ENCODE peak calls at places on chromosomes 4 and X, in five cellular contexts. One of them, this sample, is unnamed.
A peak's percentile ranks its signal among the peaks of the same experiment; 100 is the strongest.

GRCh38 chrX:49919617-49920016 is 2.8 kb upstream of the CLCN5 start:
- DNase-seq in A549: peak; percentile 8
- DNase-seq in HepG2: peak; percentile 9
- DNase-seq in GM12878: no peak
- DNase-seq in GM23338: peak; percentile 56
- DNase-seq in this sample: peak; percentile 55

GRCh38 chr4:173130671-173131070 is 37.9 kb upstream of the GALNT7 start:
- DNase-seq in GM12878: no peak
- DNase-seq in HepG2: no peak
- DNase-seq in A549: no peak
- DNase-seq in GM23338: no peak
- DNase-seq in this sample: no peak

GRCh38 chr4:80196259-80197131 is 808 bp upstream of the PRDM8 start:
- DNase-seq in HepG2: no peak
- DNase-seq in A549: no peak
- DNase-seq in GM23338: peak; percentile 86
- DNase-seq in GM12878: no peak
- DNase-seq in this sample: no peak

GRCh38 chr4:161554372-161554990 is 609.3 kb downstream of the FSTL5 start:
- DNase-seq in GM23338: no peak
- DNase-seq in HepG2: no peak
- DNase-seq in A549: no peak
- DNase-seq in GM12878: no peak
- DNase-seq in this sample: no peak

GRCh38 chrX:1448793-1449580 is 3.7 kb downstream of the ASMTL start:
- DNase-seq in GM23338: no peak
- DNase-seq in GM12878: no peak
- DNase-seq in HepG2: no peak
- DNase-seq in A549: no peak
- DNase-seq in this sample: no peak

GRCh38 chr4:8685831-8686230 is 93.3 kb downstream of the CPZ start:
- DNase-seq in GM23338: no peak
- DNase-seq in HepG2: no peak
- DNase-seq in GM12878: no peak
- DNase-seq in A549: no peak
- DNase-seq in this sample: no peak

GRCh38 chrX:80747832-80748231 is 61.8 kb downstream of the BRWD3 start:
- DNase-seq in GM23338: no peak
- DNase-seq in A549: no peak
- DNase-seq in GM12878: no peak
- DNase-seq in HepG2: no peak
- DNase-seq in this sample: no peak

GRCh38 chrX:108541286-108541685 is 101.6 kb downstream of the COL4A5 start:
- DNase-seq in A549: no peak
- DNase-seq in GM23338: peak; percentile 17
- DNase-seq in HepG2: no peak
- DNase-seq in GM12878: no peak
- DNase-seq in this sample: no peak

GRCh38 chrX:116872931-116873330 is 410.2 kb upstream of the CT83 start:
- DNase-seq in GM12878: no peak
- DNase-seq in HepG2: no peak
- DNase-seq in A549: no peak
- DNase-seq in GM23338: no peak
- DNase-seq in this sample: no peak

GRCh38 chr4:30716158-30716557 is 4.0 kb upstream of the PCDH7 start:
- DNase-seq in GM23338: peak; percentile 69
- DNase-seq in HepG2: peak; percentile 2
- DNase-seq in GM12878: no peak
- DNase-seq in A549: peak; percentile 6
- DNase-seq in this sample: no peak

GRCh38 chr4:74376888-74377483 is 12.0 kb downstream of the EREG start:
- DNase-seq in A549: peak; percentile 41
- DNase-seq in GM12878: no peak
- DNase-seq in GM23338: peak; percentile 63
- DNase-seq in HepG2: peak; percentile 45
- DNase-seq in this sample: peak; percentile 72

GRCh38 chr4:169439244-169439643 is 168.5 kb upstream of the SH3RF1 start:
- DNase-seq in GM12878: no peak
- DNase-seq in A549: no peak
- DNase-seq in HepG2: no peak
- DNase-seq in GM23338: no peak
- DNase-seq in this sample: no peak

GRCh38 chr4:55125087-55125721 is at the start of gene KDR:
- DNase-seq in HepG2: no peak
- DNase-seq in A549: no peak
- DNase-seq in GM12878: no peak
- DNase-seq in GM23338: peak; percentile 90
- DNase-seq in this sample: peak; percentile 5

GRCh38 chr4:93764647-93765246 is 63.8 kb upstream of the ATOH1 start:
- DNase-seq in A549: peak; percentile 15
- DNase-seq in GM23338: peak; percentile 66
- DNase-seq in GM12878: no peak
- DNase-seq in HepG2: peak; percentile 18
- DNase-seq in this sample: peak; percentile 47

GRCh38 chr4:106766519-106766918 is 269.6 kb downstream of the DKK2 start:
- DNase-seq in A549: no peak
- DNase-seq in HepG2: no peak
- DNase-seq in GM12878: no peak
- DNase-seq in GM23338: no peak
- DNase-seq in this sample: no peak

GRCh38 chr4:152032722-152033131 is 271.9 kb upstream of the GATB start:
- DNase-seq in GM23338: no peak
- DNase-seq in HepG2: no peak
- DNase-seq in A549: no peak
- DNase-seq in GM12878: no peak
- DNase-seq in this sample: no peak
- TF ChIP-seq REST in GM23338: no peak
- TF ChIP-seq REST in HepG2: no peak
- TF ChIP-seq REST in A549: no peak
- TF ChIP-seq REST in GM12878: no peak
- TF ChIP-seq REST in this sample: no peak

GRCh38 chr4:118981171-118981838 is 92.7 kb downstream of the SYNPO2 start:
- DNase-seq in A549: no peak
- DNase-seq in GM12878: no peak
- DNase-seq in GM23338: peak; percentile 14
- DNase-seq in HepG2: no peak
- DNase-seq in this sample: no peak
- TF ChIP-seq REST in A549: no peak
- TF ChIP-seq REST in GM12878: no peak
- TF ChIP-seq REST in GM23338: no peak
- TF ChIP-seq REST in HepG2: no peak
- TF ChIP-seq REST in this sample: no peak

GRCh38 chr4:10017037-10017893 is 4.0 kb downstream of the SLC2A9 start:
- DNase-seq in A549: no peak
- DNase-seq in GM12878: no peak
- DNase-seq in HepG2: peak; percentile 98
- DNase-seq in GM23338: no peak
- DNase-seq in this sample: no peak
- TF ChIP-seq REST in A549: no peak
- TF ChIP-seq REST in GM12878: no peak
- TF ChIP-seq REST in HepG2: no peak
- TF ChIP-seq REST in GM23338: no peak
- TF ChIP-seq REST in this sample: no peak

DNA sequence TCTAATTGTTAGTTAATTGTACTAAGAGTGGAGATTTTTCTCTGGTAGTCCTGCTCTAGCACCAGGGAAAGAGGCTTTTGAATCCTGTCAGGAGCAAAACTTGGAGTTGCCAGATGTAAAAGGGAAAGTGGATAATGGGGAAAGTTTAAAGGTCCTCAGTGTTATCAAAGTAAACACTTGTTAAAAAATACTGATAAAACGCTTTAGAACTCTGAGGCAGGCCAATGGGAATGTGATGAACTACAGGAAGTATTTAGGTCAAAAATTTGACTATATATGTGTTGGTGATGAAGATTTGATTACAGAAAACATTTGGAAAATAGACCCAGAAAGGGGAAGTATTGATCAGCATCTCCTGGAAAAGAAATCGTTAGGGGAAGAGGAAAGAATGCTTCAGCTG is 32.8 kb downstream of the SERPINA7 start:
- DNase-seq in GM23338: no peak
- DNase-seq in GM12878: no peak
- DNase-seq in A549: no peak
- DNase-seq in HepG2: peak; percentile 58
- DNase-seq in this sample: no peak
- TF ChIP-seq REST in GM23338: no peak
- TF ChIP-seq REST in GM12878: no peak
- TF ChIP-seq REST in A549: no peak
- TF ChIP-seq REST in HepG2: no peak
- TF ChIP-seq REST in this sample: no peak

GRCh38 chr4:2607822-2608221 is 71.4 kb downstream of the FAM193A start:
- DNase-seq in A549: no peak
- DNase-seq in GM23338: no peak
- DNase-seq in GM12878: no peak
- DNase-seq in HepG2: no peak
- DNase-seq in this sample: no peak

GRCh38 chr4:2600878-2601277 is 64.4 kb downstream of the FAM193A start:
- DNase-seq in GM23338: no peak
- DNase-seq in HepG2: no peak
- DNase-seq in GM12878: no peak
- DNase-seq in A549: no peak
- DNase-seq in this sample: no peak

GRCh38 chr4:2598661-2599654 is 62.5 kb downstream of the FAM193A start:
- DNase-seq in HepG2: no peak
- DNase-seq in A549: no peak
- DNase-seq in GM12878: peak; percentile 66
- DNase-seq in GM23338: peak; percentile 44
- DNase-seq in this sample: no peak

GRCh38 chr4:2607107-2607506 is 70.7 kb downstream of the FAM193A start:
- DNase-seq in GM23338: no peak
- DNase-seq in HepG2: no peak
- DNase-seq in A549: no peak
- DNase-seq in GM12878: no peak
- DNase-seq in this sample: no peak

GRCh38 chr4:2604614-2605013 is 68.2 kb downstream of the FAM193A start:
- DNase-seq in GM23338: no peak
- DNase-seq in GM12878: no peak
- DNase-seq in A549: no peak
- DNase-seq in HepG2: no peak
- DNase-seq in this sample: no peak
- TF ChIP-seq REST in GM23338: no peak
- TF ChIP-seq REST in GM12878: no peak
- TF ChIP-seq REST in A549: no peak
- TF ChIP-seq REST in HepG2: no peak
- TF ChIP-seq REST in this sample: no peak

GRCh38 chr4:75895744-75896314 is 6.4 kb downstream of the PPEF2 start:
- DNase-seq in GM23338: peak; percentile 74
- DNase-seq in A549: peak; percentile 15
- DNase-seq in GM12878: no peak
- DNase-seq in HepG2: peak; percentile 52
- DNase-seq in this sample: peak; percentile 57
- TF ChIP-seq REST in GM23338: no peak
- TF ChIP-seq REST in A549: no peak
- TF ChIP-seq REST in GM12878: no peak
- TF ChIP-seq REST in HepG2: no peak
- TF ChIP-seq REST in this sample: no peak

GRCh38 chr4:174305961-174306360 is 22.2 kb downstream of the CEP44 start:
- DNase-seq in GM12878: no peak
- DNase-seq in A549: no peak
- DNase-seq in GM23338: no peak
- DNase-seq in HepG2: no peak
- DNase-seq in this sample: no peak
- TF ChIP-seq REST in GM12878: no peak
- TF ChIP-seq REST in A549: no peak
- TF ChIP-seq REST in GM23338: no peak
- TF ChIP-seq REST in HepG2: no peak
- TF ChIP-seq REST in this sample: no peak